ENCODE peak calls at places on chromosomes 11 and 22, in four cellular contexts. One of them, this sample, is unnamed. For H4K20me1, the result is how much of the 10 kb centered on the place peaks cover.

GRCh38 chr11:99148352-99148751 is 127.6 kb downstream of the CNTN5 start:
- DNase-seq in DND-41: no peak
- DNase-seq in IMR-90: no peak
- DNase-seq in GM23338: no peak
- DNase-seq in this sample: no peak

GRCh38 chr22:42067706-42068350 is 2.8 kb downstream of the NAGA start:
- DNase-seq in GM23338: no peak
- DNase-seq in DND-41: no peak
- DNase-seq in IMR-90: no peak
- DNase-seq in this sample: no peak

GRCh38 chr11:116558504-116559252 is 214.1 kb downstream of the BUD13 start:
- DNase-seq in IMR-90: peak
- DNase-seq in GM23338: no peak
- DNase-seq in DND-41: no peak
- DNase-seq in this sample: no peak

GRCh38 chr11:97557399-97557798 is 1167.6 kb downstream of the JRKL start:
- DNase-seq in IMR-90: no peak
- DNase-seq in GM23338: no peak
- DNase-seq in DND-41: no peak
- DNase-seq in this sample: no peak

GRCh38 chr11:1196516-1197391 is 26.1 kb upstream of the MUC5B start:
- DNase-seq in DND-41: no peak
- DNase-seq in GM23338: no peak
- DNase-seq in IMR-90: no peak
- DNase-seq in this sample: no peak

GRCh38 chr11:12893787-12894672 is 115.1 kb upstream of the RASSF10 start:
- DNase-seq in IMR-90: peak
- DNase-seq in GM23338: peak
- DNase-seq in DND-41: peak
- DNase-seq in this sample: peak

GRCh38 chr22:29078036-29078868 is 5.4 kb downstream of the KREMEN1 start:
- DNase-seq in GM23338: no peak
- DNase-seq in IMR-90: no peak
- DNase-seq in DND-41: peak
- DNase-seq in this sample: no peak

GRCh38 chr11:86069408-86070086 is 663 bp upstream of the PICALM start:
- DNase-seq in IMR-90: peak
- DNase-seq in GM23338: peak
- DNase-seq in DND-41: no peak
- DNase-seq in this sample: no peak

GRCh38 chr11:29782447-29782846 is 234.4 kb downstream of the KCNA4 start:
- DNase-seq in IMR-90: no peak
- DNase-seq in DND-41: no peak
- DNase-seq in GM23338: no peak
- DNase-seq in this sample: no peak

GRCh38 chr22:39658367-39658766 is 87.8 kb downstream of the CACNA1I start:
- DNase-seq in GM23338: no peak
- DNase-seq in DND-41: no peak
- DNase-seq in IMR-90: no peak
- DNase-seq in this sample: no peak

GRCh38 chr11:118313242-118313641 is 8.7 kb downstream of the CD3E start:
- DNase-seq in IMR-90: no peak
- DNase-seq in GM23338: no peak
- DNase-seq in DND-41: no peak
- DNase-seq in this sample: no peak

GRCh38 chr11:126317681-126318641 is 14.1 kb downstream of the DCPS start:
- DNase-seq in IMR-90: peak
- DNase-seq in DND-41: peak
- DNase-seq in GM23338: no peak
- DNase-seq in this sample: no peak

GRCh38 chr11:849951-850776 is 7.5 kb downstream of the TSPAN4 start:
- DNase-seq in IMR-90: no peak
- DNase-seq in GM23338: no peak
- DNase-seq in DND-41: no peak
- DNase-seq in this sample: peak

GRCh38 chr11:78205256-78205655 is 16.5 kb downstream of the USP35 start:
- DNase-seq in DND-41: no peak
- DNase-seq in IMR-90: no peak
- DNase-seq in GM23338: no peak
- DNase-seq in this sample: no peak
- H4K20me1 ChIP-seq in DND-41: under half
- H4K20me1 ChIP-seq in IMR-90: under half
- H4K20me1 ChIP-seq in GM23338: under half
- H4K20me1 ChIP-seq in this sample: under half

GRCh38 chr11:19817265-19817851 is 104.7 kb downstream of the NAV2 start:
- DNase-seq in IMR-90: no peak
- DNase-seq in DND-41: no peak
- DNase-seq in GM23338: peak
- DNase-seq in this sample: no peak
- H4K20me1 ChIP-seq in IMR-90: half or more
- H4K20me1 ChIP-seq in DND-41: under half
- H4K20me1 ChIP-seq in GM23338: under half
- H4K20me1 ChIP-seq in this sample: under half

GRCh38 chr11:129280027-129280811 is 88.1 kb upstream of the ARHGAP32 start:
- DNase-seq in DND-41: no peak
- DNase-seq in IMR-90: peak
- DNase-seq in GM23338: no peak
- DNase-seq in this sample: no peak

GRCh38 chr11:129282634-129283033 is 90.5 kb upstream of the ARHGAP32 start:
- DNase-seq in GM23338: peak
- DNase-seq in IMR-90: no peak
- DNase-seq in DND-41: no peak
- DNase-seq in this sample: no peak

GRCh38 chr11:129281471-129282268 is 89.5 kb upstream of the ARHGAP32 start:
- DNase-seq in GM23338: no peak
- DNase-seq in IMR-90: no peak
- DNase-seq in DND-41: no peak
- DNase-seq in this sample: no peak

GRCh38 chr11:129285387-129285786 is 90.3 kb upstream of the BARX2 start:
- DNase-seq in GM23338: no peak
- DNase-seq in DND-41: no peak
- DNase-seq in IMR-90: no peak
- DNase-seq in this sample: no peak

GRCh38 chr11:129283141-129283540 is 91.0 kb upstream of the ARHGAP32 start:
- DNase-seq in GM23338: peak
- DNase-seq in IMR-90: no peak
- DNase-seq in DND-41: no peak
- DNase-seq in this sample: no peak
- H4K20me1 ChIP-seq in GM23338: under half
- H4K20me1 ChIP-seq in IMR-90: under half
- H4K20me1 ChIP-seq in DND-41: under half
- H4K20me1 ChIP-seq in this sample: under half

DNA sequence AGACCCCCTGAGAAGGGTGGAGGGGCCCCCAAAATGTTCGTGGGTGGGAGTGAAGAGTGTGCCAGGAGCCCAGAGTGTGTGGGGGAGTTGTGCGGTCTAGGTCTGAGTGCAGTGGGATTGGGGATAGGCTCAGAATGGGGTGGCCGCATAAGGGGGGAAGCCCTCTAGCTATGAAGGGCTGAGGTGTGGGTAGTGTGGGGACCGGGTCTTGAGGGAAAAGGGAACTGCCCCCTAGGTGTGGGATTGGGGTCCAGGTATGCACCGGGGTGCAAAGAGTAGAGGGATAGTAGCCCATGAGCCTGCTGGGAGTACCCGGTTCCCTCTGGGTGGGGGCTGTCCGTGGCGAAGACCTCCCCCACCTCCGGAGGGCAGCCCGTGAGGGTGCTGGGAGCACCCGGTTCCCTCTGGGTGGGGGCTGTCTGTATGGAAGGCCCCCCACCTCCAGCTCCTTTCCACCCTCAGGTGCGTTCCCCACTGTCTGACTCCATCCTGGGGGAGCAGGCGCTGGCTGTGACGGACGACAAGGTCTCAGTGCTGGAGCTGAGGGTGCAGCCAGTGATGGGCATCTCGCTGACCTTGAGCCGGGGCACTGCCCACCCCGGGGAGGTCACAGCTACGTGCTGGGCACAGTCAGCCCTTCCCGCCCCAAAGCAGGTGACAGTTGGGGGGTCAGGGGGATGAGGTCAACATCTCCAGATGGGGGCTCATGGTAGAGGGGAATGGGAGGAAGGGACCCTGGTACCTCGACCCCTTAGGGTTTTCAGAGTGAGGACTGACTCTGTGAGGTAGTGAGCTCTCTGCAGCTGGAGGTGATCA is 10.7 kb downstream of the TMEM132A start:
- DNase-seq in DND-41: no peak
- DNase-seq in GM23338: no peak
- DNase-seq in IMR-90: no peak
- DNase-seq in this sample: no peak
- H4K20me1 ChIP-seq in DND-41: under half
- H4K20me1 ChIP-seq in GM23338: under half
- H4K20me1 ChIP-seq in IMR-90: under half
- H4K20me1 ChIP-seq in this sample: under half

GRCh38 chr11:11036185-11037161 is 178.6 kb upstream of the ZBED5 start:
- DNase-seq in IMR-90: peak
- DNase-seq in GM23338: peak
- DNase-seq in DND-41: peak
- DNase-seq in this sample: peak
- H4K20me1 ChIP-seq in IMR-90: under half
- H4K20me1 ChIP-seq in GM23338: under half
- H4K20me1 ChIP-seq in DND-41: under half
- H4K20me1 ChIP-seq in this sample: under half

GRCh38 chr22:50278461-50278860 is 8.3 kb upstream of the MAPK11 start:
- DNase-seq in DND-41: no peak
- DNase-seq in GM23338: no peak
- DNase-seq in IMR-90: no peak
- DNase-seq in this sample: no peak

GRCh38 chr22:50280022-50280707 is 10.0 kb upstream of the MAPK11 start:
- DNase-seq in DND-41: no peak
- DNase-seq in GM23338: no peak
- DNase-seq in IMR-90: no peak
- DNase-seq in this sample: no peak

GRCh38 chr22:50280708-50281383 is 10.7 kb upstream of the MAPK11 start:
- DNase-seq in DND-41: no peak
- DNase-seq in GM23338: no peak
- DNase-seq in IMR-90: no peak
- DNase-seq in this sample: no peak

GRCh38 chr22:50277761-50278160 is 7.6 kb upstream of the MAPK11 start:
- DNase-seq in GM23338: no peak
- DNase-seq in IMR-90: no peak
- DNase-seq in DND-41: no peak
- DNase-seq in this sample: no peak

DNA sequence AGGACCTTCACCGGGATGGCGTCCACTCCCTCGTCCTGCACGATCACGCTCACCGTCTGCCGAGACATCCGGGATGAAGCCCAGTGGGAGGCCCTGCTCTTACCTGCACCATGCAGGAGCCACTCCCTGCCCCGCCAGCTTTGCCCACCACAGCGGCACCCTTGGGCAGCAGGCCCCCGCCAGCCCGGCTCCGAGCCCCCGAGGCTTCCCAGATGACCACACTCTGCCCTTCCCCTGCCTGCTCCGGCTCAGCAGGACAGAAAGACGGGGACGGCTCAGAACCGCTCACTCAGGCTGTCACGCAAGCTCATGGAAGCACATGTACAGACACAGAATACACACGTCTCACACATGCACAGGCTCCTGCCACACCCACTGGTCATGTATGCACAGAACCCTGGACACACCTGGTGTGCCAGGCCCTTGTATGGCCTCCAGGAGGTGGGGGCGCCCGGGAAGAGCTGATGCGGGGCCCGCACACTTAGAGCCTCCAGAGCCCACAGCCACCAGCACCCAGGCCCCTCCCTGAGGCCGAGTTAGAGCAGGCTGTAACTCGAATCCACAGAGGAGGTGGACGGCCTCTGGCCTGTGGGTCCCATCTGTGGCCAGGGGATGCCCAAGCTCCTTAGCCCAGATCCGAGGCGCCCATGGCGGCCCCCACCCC is 8.9 kb upstream of the MAPK11 start:
- DNase-seq in GM23338: no peak
- DNase-seq in IMR-90: no peak
- DNase-seq in DND-41: no peak
- DNase-seq in this sample: no peak
- H4K20me1 ChIP-seq in GM23338: under half
- H4K20me1 ChIP-seq in IMR-90: under half
- H4K20me1 ChIP-seq in DND-41: under half
- H4K20me1 ChIP-seq in this sample: under half

GRCh38 chr22:32802291-32802826 is 854 bp downstream of the TIMP3 start:
- DNase-seq in DND-41: no peak
- DNase-seq in IMR-90: no peak
- DNase-seq in GM23338: no peak
- DNase-seq in this sample: no peak
- H4K20me1 ChIP-seq in DND-41: under half
- H4K20me1 ChIP-seq in IMR-90: half or more
- H4K20me1 ChIP-seq in GM23338: under half
- H4K20me1 ChIP-seq in this sample: under half

This sample was measured in neural progenitor cell.